ENCODE peak calls at places on chromosome 18, in seven cellular contexts. One of them, this sample, is unnamed.

GRCh38 chr18:57337890-57338289 is 14.5 kb upstream of the ST8SIA3 start:
- DNase-seq in HepG2: no peak
- DNase-seq in K562: no peak
- DNase-seq in GM12892: no peak
- DNase-seq in SK-N-SH: no peak
- DNase-seq in GM12878: no peak
- DNase-seq in H1: no peak
- DNase-seq in this sample: no peak

GRCh38 chr18:6434987-6435709 is 20.4 kb upstream of the L3MBTL4 start:
- DNase-seq in GM12892: no peak
- DNase-seq in K562: no peak
- DNase-seq in GM12878: no peak
- DNase-seq in H1: no peak
- DNase-seq in SK-N-SH: peak
- DNase-seq in HepG2: no peak
- DNase-seq in this sample: no peak

GRCh38 chr18:22816266-22817176 is 116.6 kb upstream of the RBBP8 start:
- DNase-seq in K562: no peak
- DNase-seq in H1: no peak
- DNase-seq in GM12892: no peak
- DNase-seq in HepG2: peak
- DNase-seq in SK-N-SH: no peak
- DNase-seq in GM12878: no peak
- DNase-seq in this sample: no peak

GRCh38 chr18:715626-716025 is 3.2 kb upstream of the ENOSF1 start:
- DNase-seq in SK-N-SH: no peak
- DNase-seq in H1: no peak
- DNase-seq in K562: no peak
- DNase-seq in GM12892: no peak
- DNase-seq in HepG2: no peak
- DNase-seq in GM12878: no peak
- DNase-seq in this sample: no peak

GRCh38 chr18:60905699-60906098 is 427.5 kb upstream of the CDH20 start:
- DNase-seq in GM12878: no peak
- DNase-seq in H1: no peak
- DNase-seq in SK-N-SH: no peak
- DNase-seq in K562: no peak
- DNase-seq in GM12892: no peak
- DNase-seq in HepG2: no peak
- DNase-seq in this sample: no peak

GRCh38 chr18:51162617-51163016 is 34.9 kb downstream of the MEX3C start:
- DNase-seq in SK-N-SH: no peak
- DNase-seq in HepG2: no peak
- DNase-seq in GM12892: no peak
- DNase-seq in H1: no peak
- DNase-seq in K562: no peak
- DNase-seq in GM12878: no peak
- DNase-seq in this sample: no peak

GRCh38 chr18:14930076-14930475 is 182.1 kb downstream of the ANKRD30B start:
- DNase-seq in HepG2: no peak
- DNase-seq in H1: no peak
- DNase-seq in GM12892: no peak
- DNase-seq in K562: no peak
- DNase-seq in SK-N-SH: no peak
- DNase-seq in GM12878: no peak
- DNase-seq in this sample: no peak

GRCh38 chr18:24818451-24818850 is 358.0 kb downstream of the HRH4 start:
- DNase-seq in GM12878: no peak
- DNase-seq in K562: no peak
- DNase-seq in GM12892: no peak
- DNase-seq in H1: no peak
- DNase-seq in HepG2: no peak
- DNase-seq in SK-N-SH: peak
- DNase-seq in this sample: no peak

GRCh38 chr18:43068781-43069180 is 46.7 kb downstream of the RIT2 start:
- DNase-seq in H1: no peak
- DNase-seq in GM12892: no peak
- DNase-seq in GM12878: no peak
- DNase-seq in SK-N-SH: no peak
- DNase-seq in K562: no peak
- DNase-seq in HepG2: no peak
- DNase-seq in this sample: no peak

GRCh38 chr18:41347057-41347456 is 608.0 kb upstream of the PIK3C3 start:
- DNase-seq in GM12878: no peak
- DNase-seq in H1: no peak
- DNase-seq in K562: no peak
- DNase-seq in GM12892: no peak
- DNase-seq in SK-N-SH: no peak
- DNase-seq in HepG2: no peak
- DNase-seq in this sample: no peak

GRCh38 chr18:45012286-45012685 is 331.6 kb downstream of the SETBP1 start:
- DNase-seq in GM12892: no peak
- DNase-seq in SK-N-SH: no peak
- DNase-seq in GM12878: no peak
- DNase-seq in K562: no peak
- DNase-seq in H1: no peak
- DNase-seq in HepG2: no peak
- DNase-seq in this sample: no peak

DNA sequence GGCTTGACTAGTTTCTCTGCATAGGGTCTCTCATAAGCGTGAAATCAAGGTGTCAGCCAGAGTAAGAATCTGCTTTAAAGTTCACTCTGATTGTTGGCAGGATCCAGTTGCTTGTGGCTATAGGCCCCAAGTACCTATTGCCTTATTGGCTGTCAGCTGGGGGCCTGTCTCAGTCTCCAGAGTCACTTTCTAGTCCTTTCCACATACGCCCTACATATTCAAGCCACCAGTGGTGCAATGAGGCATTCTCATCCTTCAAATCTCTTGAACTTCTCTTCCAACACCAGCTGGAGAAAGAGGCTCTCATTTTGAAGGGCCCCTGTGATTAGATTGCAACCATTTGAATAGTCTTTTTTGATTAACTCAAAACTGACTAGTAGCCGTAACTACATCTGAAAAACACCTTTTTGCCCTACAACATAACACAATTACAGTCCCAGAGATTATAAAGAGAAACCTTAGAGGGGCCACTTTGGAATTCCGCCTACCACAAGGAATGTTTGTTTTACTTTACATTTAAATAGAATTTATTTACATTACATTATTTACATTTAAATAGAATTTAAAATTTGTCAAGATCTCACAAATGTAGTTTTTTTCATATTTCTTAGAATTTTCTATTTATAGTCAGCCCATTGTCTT is 520.1 kb downstream of the DSC3 start:
- DNase-seq in GM12878: no peak
- DNase-seq in K562: no peak
- DNase-seq in SK-N-SH: no peak
- DNase-seq in HepG2: no peak
- DNase-seq in GM12892: no peak
- DNase-seq in H1: peak
- DNase-seq in this sample: no peak
- TF ChIP-seq TAF1 in GM12878: no peak
- TF ChIP-seq TAF1 in K562: no peak
- TF ChIP-seq TAF1 in SK-N-SH: no peak
- TF ChIP-seq TAF1 in HepG2: no peak
- TF ChIP-seq TAF1 in GM12892: no peak
- TF ChIP-seq TAF1 in H1: no peak
- TF ChIP-seq TAF1 in this sample: no peak

DNA sequence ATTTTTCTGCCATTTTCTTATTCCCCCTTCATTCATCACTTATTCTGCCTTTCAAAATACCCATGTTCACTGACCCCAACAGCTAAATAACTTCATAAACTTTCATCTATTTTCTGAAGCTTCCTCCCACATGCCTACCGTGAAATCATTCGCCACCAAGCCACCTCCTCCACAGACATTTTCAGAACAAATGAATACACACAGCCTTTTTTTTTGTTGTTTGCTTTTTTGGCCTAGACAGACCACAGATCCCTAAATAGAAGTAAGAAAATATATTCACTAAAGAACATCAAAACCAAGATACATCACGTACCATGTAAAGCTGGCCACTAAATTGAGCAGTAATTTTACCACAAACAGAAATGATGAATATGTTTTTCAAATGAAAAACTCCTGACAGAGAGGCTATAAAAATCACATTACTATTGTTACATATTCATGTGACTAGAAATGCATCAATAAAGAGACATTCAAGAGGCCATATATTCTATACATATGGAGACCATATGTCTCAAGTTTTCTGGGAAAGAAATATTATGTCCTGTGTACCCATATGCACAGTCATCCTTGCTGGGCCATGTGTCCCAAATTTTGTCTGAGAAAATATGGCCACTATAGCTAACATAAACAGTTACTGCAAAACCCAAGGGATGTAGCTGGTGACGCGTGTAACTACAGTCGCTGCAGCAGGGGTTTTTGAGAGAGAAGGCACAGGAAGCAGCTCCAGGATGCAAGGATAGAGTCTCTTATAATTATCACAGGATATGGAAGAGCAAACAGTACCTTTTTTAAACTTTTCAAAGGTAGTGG is 200.2 kb downstream of the FBXO15 start:
- DNase-seq in SK-N-SH: no peak
- DNase-seq in H1: no peak
- DNase-seq in K562: no peak
- DNase-seq in GM12892: no peak
- DNase-seq in GM12878: no peak
- DNase-seq in HepG2: no peak
- DNase-seq in this sample: no peak
- TF ChIP-seq TAF1 in SK-N-SH: no peak
- TF ChIP-seq TAF1 in H1: no peak
- TF ChIP-seq TAF1 in K562: no peak
- TF ChIP-seq TAF1 in GM12892: no peak
- TF ChIP-seq TAF1 in GM12878: no peak
- TF ChIP-seq TAF1 in HepG2: no peak
- TF ChIP-seq TAF1 in this sample: no peak

GRCh38 chr18:77052297-77052645 is 80.3 kb downstream of the MBP start:
- DNase-seq in HepG2: no peak
- DNase-seq in GM12878: no peak
- DNase-seq in H1: no peak
- DNase-seq in SK-N-SH: no peak
- DNase-seq in GM12892: no peak
- DNase-seq in K562: no peak
- DNase-seq in this sample: no peak

GRCh38 chr18:77052656-77053309 is 79.8 kb downstream of the MBP start:
- DNase-seq in GM12878: no peak
- DNase-seq in H1: no peak
- DNase-seq in K562: no peak
- DNase-seq in HepG2: no peak
- DNase-seq in GM12892: no peak
- DNase-seq in SK-N-SH: no peak
- DNase-seq in this sample: no peak

GRCh38 chr18:77054606-77055428 is 77.8 kb downstream of the MBP start:
- DNase-seq in GM12878: peak
- DNase-seq in HepG2: peak
- DNase-seq in GM12892: peak
- DNase-seq in H1: peak
- DNase-seq in SK-N-SH: peak
- DNase-seq in K562: peak
- DNase-seq in this sample: peak

GRCh38 chr18:77054288-77054605 is 78.3 kb downstream of the MBP start:
- DNase-seq in HepG2: no peak
- DNase-seq in K562: no peak
- DNase-seq in GM12892: no peak
- DNase-seq in GM12878: no peak
- DNase-seq in SK-N-SH: no peak
- DNase-seq in H1: no peak
- DNase-seq in this sample: no peak

GRCh38 chr18:77053616-77054287 is 78.8 kb downstream of the MBP start:
- DNase-seq in GM12878: no peak
- DNase-seq in HepG2: no peak
- DNase-seq in GM12892: no peak
- DNase-seq in H1: no peak
- DNase-seq in K562: no peak
- DNase-seq in SK-N-SH: no peak
- DNase-seq in this sample: no peak
- TF ChIP-seq TAF1 in GM12878: no peak
- TF ChIP-seq TAF1 in HepG2: no peak
- TF ChIP-seq TAF1 in GM12892: no peak
- TF ChIP-seq TAF1 in H1: no peak
- TF ChIP-seq TAF1 in K562: no peak
- TF ChIP-seq TAF1 in SK-N-SH: no peak
- TF ChIP-seq TAF1 in this sample: no peak

DNA sequence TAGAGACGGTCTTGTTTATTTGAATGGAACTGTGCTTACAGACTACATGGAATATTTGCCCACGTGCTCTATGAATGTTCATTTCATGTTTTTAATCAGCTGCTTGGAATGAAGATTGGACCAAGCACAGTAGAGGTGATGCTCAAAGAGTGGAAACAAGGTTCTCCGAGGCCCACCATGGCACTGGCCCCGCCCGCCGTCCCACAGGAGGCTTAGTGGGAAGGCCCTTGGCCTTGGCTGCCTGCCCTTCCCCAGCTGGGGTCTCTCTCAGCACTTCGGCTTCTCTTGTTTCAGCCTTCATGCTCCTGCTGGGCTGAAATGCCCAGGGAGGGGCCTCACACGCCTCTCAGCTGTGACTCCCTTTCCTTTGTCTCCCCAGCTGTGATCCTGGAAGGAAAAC is 833.1 kb downstream of the GALR1 start:
- DNase-seq in HepG2: no peak
- DNase-seq in GM12878: no peak
- DNase-seq in H1: no peak
- DNase-seq in GM12892: no peak
- DNase-seq in K562: no peak
- DNase-seq in SK-N-SH: no peak
- DNase-seq in this sample: no peak
- TF ChIP-seq TAF1 in HepG2: no peak
- TF ChIP-seq TAF1 in GM12878: no peak
- TF ChIP-seq TAF1 in H1: no peak
- TF ChIP-seq TAF1 in GM12892: no peak
- TF ChIP-seq TAF1 in K562: no peak
- TF ChIP-seq TAF1 in SK-N-SH: no peak
- TF ChIP-seq TAF1 in this sample: no peak

GRCh38 chr18:49725809-49726514 is 87.4 kb downstream of the ACAA2 start:
- DNase-seq in GM12892: no peak
- DNase-seq in H1: peak
- DNase-seq in GM12878: no peak
- DNase-seq in SK-N-SH: peak
- DNase-seq in HepG2: peak
- DNase-seq in K562: peak
- DNase-seq in this sample: no peak
- TF ChIP-seq TAF1 in GM12892: no peak
- TF ChIP-seq TAF1 in H1: peak
- TF ChIP-seq TAF1 in GM12878: no peak
- TF ChIP-seq TAF1 in SK-N-SH: no peak
- TF ChIP-seq TAF1 in HepG2: no peak
- TF ChIP-seq TAF1 in K562: no peak
- TF ChIP-seq TAF1 in this sample: no peak

GRCh38 chr18:47118986-47119385 is 31.3 kb downstream of the HDHD2 start:
- DNase-seq in H1: no peak
- DNase-seq in HepG2: no peak
- DNase-seq in K562: no peak
- DNase-seq in SK-N-SH: no peak
- DNase-seq in GM12892: no peak
- DNase-seq in GM12878: no peak
- DNase-seq in this sample: no peak
- TF ChIP-seq TAF1 in H1: no peak
- TF ChIP-seq TAF1 in HepG2: no peak
- TF ChIP-seq TAF1 in K562: no peak
- TF ChIP-seq TAF1 in SK-N-SH: no peak
- TF ChIP-seq TAF1 in GM12892: no peak
- TF ChIP-seq TAF1 in GM12878: no peak
- TF ChIP-seq TAF1 in this sample: no peak

GRCh38 chr18:59718108-59719057 is 21.2 kb upstream of the CCBE1 start:
- DNase-seq in GM12878: no peak
- DNase-seq in K562: no peak
- DNase-seq in GM12892: no peak
- DNase-seq in HepG2: no peak
- DNase-seq in SK-N-SH: peak
- DNase-seq in H1: no peak
- DNase-seq in this sample: no peak
- TF ChIP-seq TAF1 in GM12878: no peak
- TF ChIP-seq TAF1 in K562: no peak
- TF ChIP-seq TAF1 in GM12892: no peak
- TF ChIP-seq TAF1 in HepG2: no peak
- TF ChIP-seq TAF1 in SK-N-SH: no peak
- TF ChIP-seq TAF1 in H1: no peak
- TF ChIP-seq TAF1 in this sample: no peak